ENCODE peak calls at places on chromosomes 11 and 22, in four cellular contexts. O, V, Z and R are unnamed samples.

GRCh38 chr22:20966883-20967696 is at the start of gene AIFM3:
- DNase-seq in Z (no peak), O (no peak), V (no peak), R (no peak)

GRCh38 chr22:24289138-24289537 is 18.5 kb downstream of the SPECC1L start:
- DNase-seq in Z (no peak), O (peak; percentile 78), V (no peak), R (no peak)

GRCh38 chr11:77138106-77138649 is 10.1 kb downstream of the MYO7A start:
- DNase-seq in V (no peak), Z (no peak), O (no peak), R (no peak)

GRCh38 chr11:112227002-112227401 is 774 bp downstream of the PTS start:
- DNase-seq in V (no peak), O (peak; percentile 57), Z (no peak), R (no peak)

GRCh38 chr11:64644348-64645242 is 53.6 kb downstream of the SLC22A12 start:
- DNase-seq in Z (no peak), V (no peak), O (no peak), R (no peak)

GRCh38 chr22:49935561-49935960 is 17.1 kb downstream of the CRELD2 start:
- DNase-seq in O (peak; percentile 39), Z (no peak), V (no peak), R (no peak)

GRCh38 chr11:113487622-113488021 is 12.4 kb upstream of the DRD2 start:
- DNase-seq in O (no peak), V (no peak), Z (no peak), R (no peak)

GRCh38 chr22:30667092-30667485 is 586 bp downstream of the DUSP18 start:
- DNase-seq in O (no peak), Z (peak; percentile 6), V (no peak), R (no peak)

GRCh38 chr11:84384637-84385227 is 1098.6 kb upstream of the CCDC90B start:
- DNase-seq in Z (no peak), V (peak; percentile 38), O (peak; percentile 32), R (peak; percentile 41)

GRCh38 chr11:58286249-58286648 is 18.2 kb upstream of the OR10W1 start:
- DNase-seq in Z (no peak), V (no peak), O (peak; percentile 30), R (peak; percentile 7)

GRCh38 chr11:111510311-111510710 is 1.9 kb downstream of the BTG4 start:
- DNase-seq in V (no peak), O (no peak), Z (no peak), R (no peak)

GRCh38 chr11:32386770-32387377 is 48.5 kb downstream of the WT1 start:
- DNase-seq in V (no peak), Z (no peak), O (peak; percentile 91), R (no peak)

GRCh38 chr11:61406067-61406466 is 13.7 kb downstream of the TMEM216 start:
- DNase-seq in O (no peak), Z (no peak), V (no peak), R (no peak)

GRCh38 chr11:44648109-44648508 is 78.7 kb upstream of the TSPAN18 start:
- DNase-seq in V (no peak), Z (no peak), O (no peak), R (no peak)

GRCh38 chr11:22194907-22195306 is 2.0 kb downstream of the ANO5 start:
- DNase-seq in Z (no peak), V (no peak), O (no peak), R (no peak)

GRCh38 chr11:990101-990500 is 46.4 kb downstream of the MUC6 start:
- DNase-seq in O (no peak), V (no peak), Z (no peak), R (no peak)

GRCh38 chr11:2838091-2838490 is 47.5 kb downstream of the CDKN1C start:
- DNase-seq in Z (no peak), V (no peak), O (no peak), R (no peak)

GRCh38 chr11:32331098-32331497 is 104.2 kb downstream of the WT1 start:
- DNase-seq in O (peak; percentile 59), Z (no peak), V (no peak), R (no peak)

GRCh38 chr11:7599209-7599608 is 74.1 kb downstream of the CYB5R2 start:
- DNase-seq in Z (no peak), V (no peak), O (no peak), R (no peak)

GRCh38 chr22:11629661-11630385 is 3898.2 kb upstream of the OR11H1 start:
- DNase-seq in Z (no peak), V (no peak), O (no peak), R (no peak)

GRCh38 chr11:120217941-120218694 is 7.3 kb downstream of the OAF start:
- DNase-seq in O (no peak), V (peak; percentile 41), Z (no peak), R (no peak)

GRCh38 chr22:33823552-33823951 is 96.7 kb downstream of the LARGE1 start:
- DNase-seq in O (peak; percentile 53), V (no peak), Z (no peak), R (no peak)

GRCh38 chr11:120335596-120335927 is 651 bp upstream of the ARHGEF12 start:
- DNase-seq in Z (peak; percentile 18), O (peak; percentile 38), V (no peak), R (no peak)

GRCh38 chr11:221539-221938 is 14.0 kb downstream of the RIC8A start:
- DNase-seq in O (no peak), V (no peak), Z (no peak), R (no peak)

GRCh38 chr11:2662024-2662312 is 37.8 kb downstream of the KCNQ1OT1 start:
- DNase-seq in O (no peak), Z (no peak), V (no peak), R (no peak)

GRCh38 chr11:26324270-26324669 is 7.7 kb upstream of the ANO3 start:
- DNase-seq in O (no peak), Z (no peak), V (no peak), R (no peak)

GRCh38 chr11:104000798-104001197 is 35.6 kb upstream of the DDI1 start:
- DNase-seq in V (no peak), O (peak; percentile 27), Z (no peak), R (no peak)

GRCh38 chr11:9385288-9385902 is 943 bp downstream of the IPO7 start:
- DNase-seq in V (no peak), Z (no peak), O (no peak), R (no peak)

GRCh38 chr11:46981429-46981828 is 44.9 kb downstream of the CSTPP1 start:
- DNase-seq in Z (no peak), V (no peak), O (no peak), R (no peak)

GRCh38 chr11:97111559-97111958 is 721.7 kb downstream of the JRKL start:
- DNase-seq in V (no peak), Z (no peak), O (no peak), R (no peak)

GRCh38 chr11:13993096-13993760 is 30.7 kb downstream of the SPON1 start:
- DNase-seq in V (no peak), Z (no peak), O (no peak), R (no peak)

GRCh38 chr22:23084453-23085350 is 14.4 kb downstream of the GNAZ start:
- DNase-seq in Z (no peak), O (no peak), V (no peak), R (no peak)

GRCh38 chr11:45885274-45885920 is at the start of gene MAPK8IP1:
- DNase-seq in Z (peak; percentile 51), O (peak; percentile 34), V (peak; percentile 62), R (no peak)

GRCh38 chr11:61814958-61815789 is 1.6 kb downstream of the FADS1 start:
- DNase-seq in V (peak; percentile 91), Z (no peak), O (peak; percentile 98), R (peak; percentile 99)